ENCODE peak calls at places on chromosomes 13 and 19, in ten cellular contexts. Z, G, X, T, E, O, N, I, M and F are unnamed samples.

GRCh38 chr13:44231786-44232516 is 141.7 kb upstream of the SERP2 start:
- DNase-seq in I (no peak), G (no peak), N (peak), Z (no peak), O (no peak), X (peak), E (no peak), M (peak), T (peak), F (peak)

GRCh38 chr19:37979547-37980082 is 72.6 kb downstream of the SIPA1L3 start:
- DNase-seq in M (no peak), Z (no peak), T (no peak), X (no peak), I (no peak), N (no peak), E (no peak), G (no peak), O (no peak), F (peak)

GRCh38 chr13:113632706-113633484 is 25.1 kb downstream of the ATP4B start:
- DNase-seq in N (no peak), M (no peak), T (no peak), O (no peak), G (no peak), X (no peak), I (no peak), E (peak), Z (no peak), F (no peak)

GRCh38 chr19:55605637-55606470 is at the start of gene ZNF865:
- DNase-seq in T (peak), Z (peak), G (peak), I (peak), X (peak), O (peak), M (peak), E (peak), N (peak), F (peak)

GRCh38 chr13:44283598-44283997 is 90.0 kb upstream of the SERP2 start:
- DNase-seq in O (no peak), I (no peak), T (no peak), Z (no peak), N (no peak), X (no peak), E (no peak), M (no peak), G (no peak), F (no peak)

GRCh38 chr13:103859952-103860351 is 793.7 kb upstream of the SLC10A2 start:
- DNase-seq in I (no peak), E (no peak), T (no peak), Z (no peak), X (no peak), O (no peak), N (no peak), G (no peak), M (no peak), F (no peak)

GRCh38 chr13:110387451-110388140 is 80.5 kb downstream of the COL4A2 start:
- DNase-seq in E (no peak), M (no peak), I (no peak), X (peak), T (no peak), Z (no peak), O (no peak), N (peak), G (no peak), F (no peak)

GRCh38 chr19:50661675-50662441 is 12.6 kb downstream of the C19orf81 start:
- DNase-seq in G (no peak), I (no peak), T (no peak), Z (no peak), M (no peak), O (no peak), X (no peak), E (no peak), N (no peak), F (no peak)

GRCh38 chr13:97727991-97728390 is 225.5 kb upstream of the IPO5 start:
- DNase-seq in I (peak), O (no peak), E (no peak), M (no peak), G (no peak), T (no peak), N (no peak), Z (no peak), X (no peak), F (no peak)

GRCh38 chr13:33213024-33213795 is 72.3 kb downstream of the STARD13 start:
- DNase-seq in M (no peak), O (no peak), E (no peak), N (no peak), G (no peak), X (no peak), I (no peak), Z (no peak), T (no peak), F (no peak)

GRCh38 chr19:30784850-30785459 is 412.8 kb downstream of the ZNF536 start:
- DNase-seq in T (peak), Z (peak), G (peak), E (peak), N (peak), O (peak), I (peak), X (peak), M (no peak), F (peak)

GRCh38 chr13:31199527-31199848 is 287 bp upstream of the B3GLCT start:
- DNase-seq in Z (no peak), N (no peak), X (no peak), T (no peak), G (no peak), I (no peak), M (no peak), E (no peak), O (no peak), F (no peak)

GRCh38 chr13:27924529-27925141 is 4.8 kb downstream of the PDX1 start:
- DNase-seq in M (no peak), G (no peak), X (no peak), T (no peak), E (peak), O (no peak), Z (no peak), I (no peak), N (no peak), F (no peak)

GRCh38 chr19:510606-511100 is 3.4 kb downstream of the TPGS1 start:
- DNase-seq in X (peak), E (peak), M (peak), N (peak), O (peak), I (peak), G (peak), T (no peak), Z (peak), F (peak)

GRCh38 chr13:47332149-47332548 is 435.3 kb upstream of the HTR2A start:
- DNase-seq in O (no peak), T (no peak), X (peak), M (peak), Z (no peak), N (no peak), E (no peak), G (no peak), I (no peak), F (no peak)

GRCh38 chr13:109479991-109480696 is 306.2 kb downstream of the IRS2 start:
- DNase-seq in O (no peak), Z (no peak), G (no peak), I (no peak), E (no peak), N (no peak), M (peak), T (no peak), X (no peak), F (peak)